ENCODE peak calls at places on chromosome 3, in five cellular contexts. S, N, I, U and R are unnamed samples.

GRCh38 chr3:107846282-107846852 is 244.5 kb downstream of the CD47 start:
- DNase-seq in S (peak), N (peak), I (peak), U (peak), R (peak)

GRCh38 chr3:5231536-5231935 is 44.0 kb downstream of the EDEM1 start:
- DNase-seq in S (no peak), N (peak), I (no peak), U (no peak), R (no peak)

GRCh38 chr3:45010718-45011355 is 15.3 kb upstream of the CLEC3B start:
- DNase-seq in S (peak), N (no peak), I (peak), U (no peak), R (no peak)

GRCh38 chr3:52490938-52491526 is 4.1 kb upstream of the STAB1 start:
- DNase-seq in S (peak), N (no peak), I (peak), U (no peak), R (no peak)

GRCh38 chr3:183532620-183533409 is 22.7 kb downstream of the KLHL6 start:
- DNase-seq in S (no peak), N (no peak), I (no peak), U (peak), R (peak)

GRCh38 chr3:129836381-129837056 is 57.0 kb downstream of the TMCC1 start:
- DNase-seq in S (peak), N (no peak), I (peak), U (peak), R (no peak)

GRCh38 chr3:58260261-58260731 is 22.7 kb downstream of the ABHD6 start:
- DNase-seq in S (peak), N (no peak), I (peak), U (no peak), R (no peak)

GRCh38 chr3:24834442-24834841 is 339.8 kb upstream of the THRB start:
- DNase-seq in S (no peak), N (no peak), I (no peak), U (no peak), R (no peak)

GRCh38 chr3:104190681-104191080 is 1176.0 kb upstream of the ALCAM start:
- DNase-seq in S (no peak), N (no peak), I (peak), U (peak), R (no peak)

GRCh38 chr3:153704115-153704514 is 417.1 kb upstream of the ARHGEF26 start:
- DNase-seq in S (no peak), N (no peak), I (no peak), U (no peak), R (no peak)

GRCh38 chr3:69542265-69543079 is 156.6 kb upstream of the FRMD4B start:
- DNase-seq in S (no peak), N (no peak), I (peak), U (peak), R (peak)

GRCh38 chr3:50572158-50572557 is 2.8 kb downstream of the HEMK1 start:
- DNase-seq in S (peak), N (peak), I (peak), U (peak), R (peak)

GRCh38 chr3:143628971-143629370 is 219.3 kb downstream of the SLC9A9 start:
- DNase-seq in S (peak), N (no peak), I (peak), U (no peak), R (no peak)

GRCh38 chr3:45406812-45407211 is 18.4 kb downstream of the LARS2 start:
- DNase-seq in S (no peak), N (no peak), I (no peak), U (no peak), R (no peak)

GRCh38 chr3:110946810-110947209 is 124.8 kb upstream of the NECTIN3 start:
- DNase-seq in S (no peak), N (no peak), I (no peak), U (no peak), R (no peak)

GRCh38 chr3:71616571-71617021 is 33.1 kb upstream of the FOXP1 start:
- DNase-seq in S (no peak), N (no peak), I (no peak), U (no peak), R (no peak)

GRCh38 chr3:100401674-100402036 is 316 bp downstream of the LNP1 start:
- DNase-seq in S (peak), N (peak), I (peak), U (peak), R (peak)

GRCh38 chr3:120496278-120496975 is 45.6 kb upstream of the FSTL1 start:
- DNase-seq in S (peak), N (no peak), I (peak), U (no peak), R (no peak)
- H3K4me2 ChIP-seq in S (peak), N (no peak), I (peak), U (no peak), R (no peak)

GRCh38 chr3:106482436-106482835 is 613.6 kb upstream of the CBLB start:
- DNase-seq in S (peak), N (no peak), I (peak), U (no peak), R (no peak)

GRCh38 chr3:106485202-106485601 is 616.4 kb upstream of the CBLB start:
- DNase-seq in S (peak), N (no peak), I (no peak), U (no peak), R (no peak)

GRCh38 chr3:106488288-106488687 is 619.5 kb upstream of the CBLB start:
- DNase-seq in S (no peak), N (no peak), I (no peak), U (no peak), R (no peak)

DNA sequence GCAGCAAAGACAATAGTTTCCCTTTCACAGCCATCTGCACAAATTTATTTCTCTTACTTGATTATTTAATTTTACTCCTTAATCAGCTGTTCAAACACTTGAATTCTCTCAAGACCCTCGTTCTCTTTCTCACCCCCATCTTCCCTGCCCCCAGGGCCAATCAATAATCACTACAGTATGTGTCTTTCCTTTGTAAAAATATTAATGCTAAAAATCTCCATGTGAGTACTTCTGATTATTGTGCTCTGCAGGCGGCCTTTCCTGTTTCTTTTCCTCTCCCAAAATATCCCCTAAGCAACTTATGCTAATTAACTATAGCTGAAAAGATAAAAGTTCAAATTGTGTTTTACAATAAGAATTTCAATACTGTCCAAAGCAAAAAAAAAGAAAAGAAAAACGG is 617.0 kb upstream of the CBLB start:
- DNase-seq in S (no peak), N (no peak), I (no peak), U (no peak), R (no peak)
- H2AFZ ChIP-seq in S (no peak), N (no peak), I (no peak), U (no peak), R (no peak)

DNA sequence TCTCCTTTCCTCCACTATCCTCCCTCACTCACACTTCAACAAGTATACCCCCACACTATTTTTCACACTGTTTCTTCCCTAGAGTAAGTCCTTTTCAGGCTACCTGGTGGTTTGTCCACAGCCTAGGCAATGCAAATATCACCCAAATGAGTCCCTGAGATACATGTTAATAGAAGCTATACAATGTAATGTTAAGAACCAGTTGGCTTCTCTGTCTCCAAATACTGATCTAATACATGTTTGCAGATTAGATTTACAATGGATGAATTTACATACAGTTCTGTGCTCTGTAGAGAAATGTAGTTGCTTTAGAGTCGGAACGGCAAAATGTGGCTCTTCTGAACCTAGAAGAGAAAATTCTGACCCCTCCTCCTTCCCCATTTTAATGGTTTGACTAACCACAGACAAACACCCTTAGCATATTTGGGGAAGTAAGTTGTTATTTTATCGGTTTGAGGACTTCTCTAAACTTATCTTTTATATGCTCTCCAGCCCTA is 63.6 kb upstream of the MBNL1 start:
- DNase-seq in S (no peak), N (no peak), I (no peak), U (no peak), R (no peak)
- H3K4me2 ChIP-seq in S (no peak), N (peak), I (no peak), U (no peak), R (no peak)

GRCh38 chr3:57170946-57171345 is 5.8 kb upstream of the IL17RD start:
- DNase-seq in S (no peak), N (no peak), I (no peak), U (no peak), R (no peak)
- H2AFZ ChIP-seq in S (no peak), N (no peak), I (no peak), U (no peak), R (no peak)

DNA sequence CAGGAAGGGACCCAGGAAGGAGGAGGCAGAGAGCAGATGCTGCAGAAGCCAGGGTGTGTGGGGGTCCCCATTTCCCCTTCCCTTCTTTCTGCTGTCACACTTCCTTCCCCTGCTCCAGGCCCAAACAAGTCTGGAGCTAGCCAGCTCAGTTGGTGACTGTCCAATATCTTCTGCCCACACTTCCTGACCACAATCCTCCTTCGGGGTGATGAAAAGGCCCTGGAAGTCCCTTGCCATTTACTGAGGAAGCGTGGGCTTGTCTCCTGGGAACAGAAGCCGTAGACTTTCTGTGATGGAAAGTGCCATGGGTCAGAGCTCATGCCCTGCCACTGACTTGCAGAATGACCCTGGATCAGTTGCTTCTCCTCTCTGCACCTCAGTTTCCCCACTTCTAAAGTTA is 39.0 kb downstream of the ANAPC13 start:
- DNase-seq in S (peak), N (no peak), I (peak), U (no peak), R (no peak)
- H3K4me2 ChIP-seq in S (no peak), N (no peak), I (no peak), U (no peak), R (no peak)

GRCh38 chr3:12758025-12758830 is 831 bp downstream of the TMEM40 start:
- DNase-seq in S (peak), N (no peak), I (peak), U (peak), R (peak)
- H2AFZ ChIP-seq in S (peak), N (peak), I (peak), U (peak), R (peak)

DNA sequence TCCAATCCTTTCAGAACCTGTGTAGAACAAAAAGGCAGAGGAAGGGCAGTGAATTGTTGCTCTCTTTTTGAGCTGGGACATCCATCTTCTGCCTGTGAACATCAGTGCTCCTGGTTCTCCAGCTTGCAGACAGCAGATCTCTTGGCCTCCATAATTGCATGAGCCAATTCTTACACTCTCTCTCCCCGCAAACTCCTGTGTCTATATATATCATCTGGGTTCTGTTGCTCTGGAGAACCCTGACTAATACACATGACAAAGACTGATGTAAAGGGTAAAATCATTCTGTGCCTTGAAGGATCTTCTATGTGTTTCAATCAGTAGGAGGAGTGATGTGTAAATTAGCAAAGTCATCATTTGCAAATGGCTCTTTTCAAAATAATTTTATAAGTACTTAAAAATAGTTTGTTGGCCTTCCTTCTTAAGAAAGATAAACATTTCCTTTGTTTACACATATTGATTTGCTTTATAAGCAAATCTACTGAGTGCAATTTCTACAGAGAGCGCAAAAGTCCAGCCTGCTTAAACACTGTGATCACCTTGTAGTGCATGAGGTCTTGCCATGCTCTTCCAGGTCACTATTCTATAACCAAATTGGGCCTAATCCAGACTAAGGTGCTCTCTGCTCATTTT is 154.9 kb upstream of the ANKRD28 start:
- DNase-seq in S (peak), N (no peak), I (peak), U (no peak), R (no peak)
- H3K4me2 ChIP-seq in S (no peak), N (no peak), I (no peak), U (no peak), R (no peak)

GRCh38 chr3:65879372-65879771 is 159.3 kb downstream of the MAGI1 start:
- DNase-seq in S (no peak), N (no peak), I (no peak), U (no peak), R (no peak)

GRCh38 chr3:65877160-65877559 is 161.6 kb downstream of the MAGI1 start:
- DNase-seq in S (peak), N (no peak), I (no peak), U (no peak), R (no peak)

GRCh38 chr3:65880350-65880749 is 158.4 kb downstream of the MAGI1 start:
- DNase-seq in S (no peak), N (no peak), I (no peak), U (no peak), R (no peak)

GRCh38 chr3:65876028-65876420 is 162.7 kb downstream of the MAGI1 start:
- DNase-seq in S (no peak), N (no peak), I (no peak), U (no peak), R (no peak)

GRCh38 chr3:65878831-65879230 is 159.9 kb downstream of the MAGI1 start:
- DNase-seq in S (no peak), N (no peak), I (no peak), U (peak), R (no peak)
- H2AFZ ChIP-seq in S (no peak), N (no peak), I (no peak), U (no peak), R (no peak)